ENCODE peak calls at places on chromosomes 11 and 22, in seven cellular contexts. L, P, J, D, B, E and N are unnamed samples.

GRCh38 chr11:8063319-8063718 is 17.7 kb upstream of the TUB start:
- DNase-seq in L (peak), P (no peak), J (peak), D (peak), B (no peak), E (no peak), N (no peak)

GRCh38 chr22:44220727-44221680 is 40.3 kb downstream of the PARVG start:
- DNase-seq in L (no peak), P (no peak), J (no peak), D (no peak), B (no peak), E (no peak), N (no peak)

GRCh38 chr11:122998727-122999370 is 17.2 kb upstream of the BSX start:
- DNase-seq in L (no peak), P (no peak), J (no peak), D (peak), B (no peak), E (no peak), N (peak)

GRCh38 chr11:86155210-86155844 is 86.4 kb upstream of the PICALM start:
- DNase-seq in L (no peak), P (no peak), J (no peak), D (no peak), B (no peak), E (no peak), N (no peak)

GRCh38 chr11:86931965-86932332 is 23.2 kb downstream of the FZD4 start:
- DNase-seq in L (peak), P (no peak), J (no peak), D (peak), B (no peak), E (no peak), N (peak)

GRCh38 chr11:68682531-68682931 is 1.8 kb upstream of the GAL start:
- DNase-seq in L (no peak), P (no peak), J (no peak), D (no peak), B (peak), E (no peak), N (no peak)

GRCh38 chr11:62445314-62445740 is 26.5 kb downstream of the SCGB1A1 start:
- DNase-seq in L (no peak), P (no peak), J (peak), D (peak), B (no peak), E (no peak), N (peak)

GRCh38 chr22:25475554-25476022 is 88.9 kb upstream of the GRK3 start:
- DNase-seq in L (peak), P (no peak), J (no peak), D (peak), B (no peak), E (peak), N (peak)

GRCh38 chr22:36758792-36759271 is 17.1 kb downstream of the IFT27 start:
- DNase-seq in L (no peak), P (no peak), J (no peak), D (no peak), B (peak), E (no peak), N (no peak)

GRCh38 chr11:134633276-134633675 is 221.2 kb upstream of the B3GAT1 start:
- DNase-seq in L (no peak), P (no peak), J (no peak), D (no peak), B (no peak), E (no peak), N (no peak)

GRCh38 chr11:120273432-120273831 is 33.5 kb downstream of the POU2F3 start:
- DNase-seq in L (no peak), P (no peak), J (no peak), D (peak), B (no peak), E (no peak), N (peak)

GRCh38 chr11:64141081-64141783 is 24.7 kb downstream of the MACROD1 start:
- DNase-seq in L (no peak), P (no peak), J (no peak), D (no peak), B (no peak), E (no peak), N (no peak)

GRCh38 chr11:134069426-134069921 is 602 bp downstream of the JAM3 start:
- DNase-seq in L (peak), P (no peak), J (no peak), D (peak), B (no peak), E (peak), N (no peak)

GRCh38 chr22:29269731-29270474 is 1.8 kb downstream of the EWSR1 start:
- DNase-seq in L (peak), P (no peak), J (no peak), D (peak), B (no peak), E (no peak), N (no peak)

GRCh38 chr11:120021978-120022377 is 115.9 kb downstream of the TRIM29 start:
- DNase-seq in L (no peak), P (no peak), J (no peak), D (no peak), B (no peak), E (no peak), N (no peak)

GRCh38 chr11:74820763-74821162 is 72.1 kb downstream of the RNF169 start:
- DNase-seq in L (peak), P (no peak), J (no peak), D (peak), B (no peak), E (no peak), N (peak)

GRCh38 chr11:31809857-31810778 is 1.0 kb downstream of the PAX6 start:
- DNase-seq in L (peak), P (no peak), J (no peak), D (peak), B (no peak), E (peak), N (peak)

GRCh38 chr11:122843281-122844150 is 5.2 kb downstream of the CRTAM start:
- DNase-seq in L (no peak), P (peak), J (no peak), D (no peak), B (no peak), E (no peak), N (no peak)

GRCh38 chr11:83292709-83293435 is 6.7 kb upstream of the CCDC90B start:
- DNase-seq in L (peak), P (no peak), J (no peak), D (peak), B (no peak), E (peak), N (peak)

GRCh38 chr11:119791701-119792151 is 62.7 kb upstream of the NECTIN1 start:
- DNase-seq in L (peak), P (no peak), J (no peak), D (peak), B (no peak), E (no peak), N (peak)

GRCh38 chr22:32904044-32904443 is 102.5 kb downstream of the TIMP3 start:
- DNase-seq in L (peak), P (no peak), J (no peak), D (peak), B (no peak), E (peak), N (peak)

GRCh38 chr11:14673824-14674432 is 30.3 kb downstream of the PDE3B start:
- DNase-seq in L (peak), P (no peak), J (no peak), D (no peak), B (no peak), E (no peak), N (no peak)

GRCh38 chr11:111777094-111778046 is 11.2 kb upstream of the PPP2R1B start:
- DNase-seq in L (peak), P (no peak), J (no peak), D (peak), B (no peak), E (peak), N (peak)

GRCh38 chr22:24146190-24146616 is 35.1 kb upstream of the SUSD2 start:
- DNase-seq in L (peak), P (no peak), J (peak), D (peak), B (no peak), E (no peak), N (peak)

GRCh38 chr11:119389611-119390254 is 8.2 kb upstream of the USP2 start:
- DNase-seq in L (peak), P (no peak), J (no peak), D (no peak), B (no peak), E (peak), N (no peak)

GRCh38 chr22:42404266-42404665 is 27.9 kb downstream of the NFAM1 start:
- DNase-seq in L (no peak), P (no peak), J (no peak), D (no peak), B (no peak), E (no peak), N (no peak)

GRCh38 chr11:6362185-6362867 is 27.9 kb upstream of the SMPD1 start:
- DNase-seq in L (no peak), P (no peak), J (peak), D (no peak), B (no peak), E (no peak), N (no peak)

GRCh38 chr22:48171294-48171693 is 1408.8 kb downstream of the TBC1D22A start:
- DNase-seq in L (no peak), P (no peak), J (no peak), D (no peak), B (peak), E (no peak), N (no peak)

GRCh38 chr22:30444632-30445437 is 19.3 kb downstream of the MTFP1 start:
- DNase-seq in L (peak), P (no peak), J (peak), D (peak), B (no peak), E (peak), N (no peak)

GRCh38 chr22:43531651-43532050 is 119.8 kb downstream of the MPPED1 start:
- DNase-seq in L (no peak), P (no peak), J (no peak), D (no peak), B (no peak), E (no peak), N (no peak)

GRCh38 chr11:12148466-12148865 is 38.1 kb downstream of the MICAL2 start:
- DNase-seq in L (no peak), P (no peak), J (no peak), D (no peak), B (no peak), E (no peak), N (no peak)

GRCh38 chr11:12147827-12148226 is 37.4 kb downstream of the MICAL2 start:
- DNase-seq in L (no peak), P (no peak), J (no peak), D (no peak), B (no peak), E (no peak), N (no peak)

GRCh38 chr11:12148882-12149281 is 38.5 kb downstream of the MICAL2 start:
- DNase-seq in L (no peak), P (no peak), J (no peak), D (peak), B (no peak), E (no peak), N (no peak)

GRCh38 chr11:12149672-12150225 is 39.4 kb downstream of the MICAL2 start:
- DNase-seq in L (no peak), P (no peak), J (no peak), D (peak), B (no peak), E (no peak), N (peak)

DNA sequence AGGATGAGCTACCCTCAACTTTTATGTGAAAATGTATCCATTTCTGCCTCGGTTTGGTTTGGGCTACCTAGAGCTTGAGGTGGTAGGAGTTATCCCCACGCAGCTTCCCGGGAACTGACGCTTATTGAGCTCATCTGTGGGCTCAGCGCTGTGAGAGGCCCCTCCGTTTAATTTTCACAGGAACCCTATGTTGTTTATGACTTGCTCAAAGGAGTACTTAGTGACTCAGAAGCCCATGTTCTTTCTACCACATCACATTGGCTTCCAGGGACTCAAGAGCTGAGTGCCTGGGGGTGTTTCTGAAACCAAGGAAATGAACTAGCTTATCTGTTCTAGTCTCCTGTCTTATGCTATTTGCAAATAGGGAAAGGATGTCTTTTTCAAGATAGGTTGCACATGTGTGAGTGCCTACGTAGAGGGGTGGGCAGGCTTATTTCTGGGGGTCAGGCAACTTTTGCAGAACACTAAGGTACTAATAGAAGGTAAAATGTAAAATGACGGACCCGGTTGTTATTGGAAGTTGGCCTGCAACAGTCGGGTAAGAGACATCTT is 40.5 kb downstream of the MICAL2 start:
- DNase-seq in L (peak), P (no peak), J (no peak), D (peak), B (no peak), E (no peak), N (peak)
- H3K4me3 ChIP-seq in L (no peak), P (no peak), J (no peak), D (no peak), B (no peak), E (no peak), N (no peak)

DNA sequence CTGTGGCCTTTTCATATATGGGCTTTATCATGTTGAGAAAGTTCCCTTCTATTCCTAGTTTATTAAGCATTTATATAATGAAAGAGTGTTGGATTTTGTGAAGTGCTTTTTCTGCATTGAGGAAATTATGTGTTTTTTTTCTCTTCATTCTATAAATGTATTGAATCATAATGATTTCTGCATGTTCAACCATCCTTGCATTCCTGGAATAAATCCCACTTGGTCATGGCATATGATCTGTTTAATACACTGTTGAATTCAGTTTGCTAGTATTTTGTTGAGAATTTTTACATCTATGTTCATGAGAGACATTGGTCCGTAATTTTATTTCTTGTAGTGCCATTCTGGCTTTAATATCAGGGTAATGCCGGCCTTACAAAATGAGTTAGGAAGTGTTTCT is 25.8 kb downstream of the PIM3 start:
- DNase-seq in L (no peak), P (no peak), J (no peak), D (no peak), B (no peak), E (no peak), N (no peak)
- H3K4me3 ChIP-seq in L (no peak), P (no peak), J (no peak), D (no peak), B (no peak), E (no peak), N (no peak)

GRCh38 chr11:110294509-110294908 is 1.9 kb downstream of the RDX start:
- DNase-seq in L (no peak), P (no peak), J (no peak), D (no peak), B (no peak), E (no peak), N (no peak)
- H3K4me3 ChIP-seq in L (peak), P (no peak), J (peak), D (peak), B (peak), E (peak), N (peak)

DNA sequence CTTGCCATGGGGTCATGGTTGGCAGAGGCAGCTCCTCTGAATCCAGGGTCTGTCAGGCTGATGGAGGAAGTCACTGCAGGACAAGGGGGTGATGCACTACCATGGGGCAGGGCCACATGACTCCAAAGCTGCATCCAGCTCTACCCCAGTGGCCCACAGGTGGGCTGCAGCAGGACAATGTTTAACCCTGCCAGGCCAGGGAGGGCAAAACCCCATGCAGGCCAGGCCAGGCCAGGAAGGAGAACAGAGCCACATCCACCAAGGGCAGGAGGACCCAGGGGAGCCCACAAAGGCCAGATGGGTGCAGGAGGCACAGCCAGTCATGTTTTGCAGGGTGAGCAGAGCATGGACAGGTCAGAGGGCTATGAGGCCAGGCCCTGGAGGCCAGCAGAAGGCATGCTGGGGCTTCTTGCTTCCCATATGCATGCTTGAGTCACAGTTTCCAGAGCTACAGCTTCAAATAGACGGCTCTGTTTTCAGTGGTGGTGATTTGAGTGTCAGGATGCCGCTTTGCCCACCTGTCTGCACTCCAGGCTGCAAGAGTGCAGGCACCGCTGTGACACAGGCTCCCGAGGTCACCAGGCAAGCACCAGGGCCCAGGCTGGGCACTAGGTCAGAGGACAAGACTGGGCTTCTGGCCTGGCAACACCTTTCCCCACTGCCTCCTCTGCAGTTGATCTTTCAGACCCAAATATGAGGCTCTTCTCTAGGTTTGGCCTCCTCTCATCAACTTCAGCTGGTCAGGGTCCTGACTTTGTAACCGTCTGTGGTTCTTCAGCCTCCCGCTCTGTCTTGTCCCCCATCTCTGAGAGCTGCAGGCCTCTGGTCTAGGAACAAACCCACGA is 22.9 kb downstream of the RSPH14 start:
- DNase-seq in L (no peak), P (no peak), J (no peak), D (no peak), B (no peak), E (no peak), N (no peak)
- H3K4me3 ChIP-seq in L (no peak), P (no peak), J (no peak), D (no peak), B (no peak), E (no peak), N (no peak)

GRCh38 chr22:40638261-40638660 is 1.7 kb upstream of the MRTFA start:
- DNase-seq in L (no peak), P (no peak), J (no peak), D (no peak), B (no peak), E (no peak), N (no peak)
- H3K4me3 ChIP-seq in L (no peak), P (no peak), J (no peak), D (no peak), B (no peak), E (no peak), N (no peak)

GRCh38 chr22:26584010-26584409 is 5.9 kb downstream of the TPST2 start:
- DNase-seq in L (no peak), P (no peak), J (no peak), D (no peak), B (no peak), E (no peak), N (no peak)

GRCh38 chr22:26581769-26582168 is 8.2 kb downstream of the TPST2 start:
- DNase-seq in L (no peak), P (no peak), J (no peak), D (no peak), B (no peak), E (no peak), N (no peak)

GRCh38 chr22:26586556-26587325 is 3.2 kb downstream of the TPST2 start:
- DNase-seq in L (no peak), P (no peak), J (no peak), D (no peak), B (no peak), E (no peak), N (no peak)

GRCh38 chr22:26587991-26588613 is 1.8 kb downstream of the TPST2 start:
- DNase-seq in L (no peak), P (no peak), J (no peak), D (peak), B (no peak), E (no peak), N (peak)

DNA sequence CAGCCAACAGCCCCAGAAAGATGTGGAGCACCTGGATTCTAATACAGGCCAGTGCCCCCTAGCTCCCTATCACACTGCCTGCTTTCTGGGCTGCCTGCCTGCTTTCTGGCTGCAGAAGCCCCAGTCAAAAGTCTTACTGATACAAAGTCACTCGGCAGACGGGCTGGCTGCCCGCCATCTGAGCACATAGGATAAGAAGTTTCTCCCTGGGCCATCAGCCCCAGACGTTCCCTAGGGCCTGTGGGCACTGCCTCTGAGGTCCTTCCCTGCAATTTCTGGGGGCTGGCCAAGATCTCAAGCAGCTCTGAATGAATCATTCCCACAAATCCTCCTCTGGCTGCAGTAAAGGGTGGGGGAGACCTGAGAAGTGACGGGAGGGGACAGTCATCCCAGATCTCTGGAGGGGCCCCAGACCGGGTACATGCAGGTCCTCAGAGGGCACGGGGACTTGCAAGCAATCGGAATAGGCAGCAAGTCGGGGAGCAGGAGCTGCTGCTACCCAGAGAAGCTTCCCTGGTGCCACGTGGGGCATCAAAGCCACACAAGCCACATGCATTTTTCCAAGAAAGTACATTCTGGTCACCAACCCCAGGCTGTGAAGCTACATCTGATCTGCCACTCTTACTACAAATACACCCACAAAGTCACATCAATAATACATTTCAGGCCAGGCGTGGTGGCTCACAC is 4.7 kb downstream of the TPST2 start:
- DNase-seq in L (peak), P (no peak), J (peak), D (peak), B (no peak), E (peak), N (peak)
- H3K4me3 ChIP-seq in L (no peak), P (no peak), J (no peak), D (no peak), B (no peak), E (no peak), N (no peak)

GRCh38 chr22:46589141-46589748 is 30.9 kb upstream of the GRAMD4 start:
- DNase-seq in L (no peak), P (no peak), J (no peak), D (no peak), B (no peak), E (no peak), N (no peak)

GRCh38 chr22:46587492-46588278 is 32.5 kb upstream of the GRAMD4 start:
- DNase-seq in L (no peak), P (no peak), J (no peak), D (no peak), B (no peak), E (no peak), N (no peak)

GRCh38 chr22:46589871-46590271 is 30.3 kb upstream of the GRAMD4 start:
- DNase-seq in L (no peak), P (no peak), J (no peak), D (no peak), B (no peak), E (no peak), N (no peak)

GRCh38 chr22:46587067-46587471 is 33.1 kb upstream of the GRAMD4 start:
- DNase-seq in L (no peak), P (no peak), J (no peak), D (no peak), B (no peak), E (no peak), N (no peak)

GRCh38 chr22:46588279-46589140 is 31.7 kb upstream of the GRAMD4 start:
- DNase-seq in L (no peak), P (no peak), J (no peak), D (no peak), B (no peak), E (no peak), N (no peak)
- H3K4me3 ChIP-seq in L (no peak), P (no peak), J (no peak), D (no peak), B (no peak), E (no peak), N (no peak)